ENCODE peak calls at places on chromosomes 4 and X, in ten cellular contexts. B is HCT116, I is B cell, K is Calu3, T is endothelial cell, Y is PC-3, D is left lung, N is GM10248, F is pancreas, S is breast epithelium. V is an unnamed sample.

GRCh38 chr4:71184195-71184781 is 154.5 kb upstream of the SLC4A4 start:
- DNase-seq in F (no peak), N (peak), Y (peak), I (peak), T (peak), D (no peak), S (no peak), B (peak), K (peak), V (peak)

GRCh38 chrX:41377624-41378023 is 43.7 kb downstream of the DDX3X start:
- DNase-seq in T (no peak), S (no peak), Y (no peak), F (no peak), K (no peak), D (no peak), I (no peak), B (no peak), N (peak), V (no peak)

GRCh38 chr4:185357220-185357619 is 38.5 kb downstream of the LRP2BP start:
- DNase-seq in F (no peak), Y (no peak), T (no peak), K (no peak), D (no peak), N (no peak), I (no peak), B (no peak), S (no peak), V (no peak)

GRCh38 chrX:24506082-24506481 is 41.0 kb downstream of the PDK3 start:
- DNase-seq in I (no peak), K (no peak), F (no peak), S (no peak), T (no peak), D (no peak), B (no peak), N (no peak), Y (peak), V (no peak)

GRCh38 chr4:69489856-69490255 is 5.8 kb downstream of the UGT2B4 start:
- DNase-seq in T (no peak), S (no peak), I (no peak), Y (no peak), K (no peak), N (no peak), D (no peak), F (no peak), B (no peak), V (no peak)

GRCh38 chrX:120015145-120016067 is 62.1 kb downstream of the RHOXF2B start:
- DNase-seq in K (peak), D (no peak), S (no peak), N (no peak), T (peak), I (peak), Y (no peak), B (no peak), F (peak), V (no peak)

GRCh38 chr4:475962-476361 is 23.0 kb downstream of the ZNF721 start:
- DNase-seq in B (no peak), S (no peak), T (no peak), I (no peak), N (no peak), Y (no peak), F (no peak), K (no peak), D (no peak), V (no peak)

GRCh38 chr4:165489786-165490185 is 111.0 kb downstream of the CPE start:
- DNase-seq in B (no peak), F (no peak), S (no peak), T (no peak), I (no peak), D (no peak), Y (no peak), N (no peak), K (no peak), V (no peak)

GRCh38 chr4:127509155-127509554 is 123.6 kb upstream of the INTU start:
- DNase-seq in K (no peak), D (no peak), Y (no peak), B (no peak), F (no peak), T (no peak), I (no peak), S (no peak), N (no peak), V (no peak)

GRCh38 chr4:8200302-8200975 is 1.3 kb downstream of the SH3TC1 start:
- DNase-seq in K (no peak), N (peak), T (no peak), D (peak), I (peak), F (no peak), B (no peak), S (peak), Y (no peak), V (no peak)

GRCh38 chr4:87419578-87420249 is 2.7 kb upstream of the NUDT9 start:
- DNase-seq in N (no peak), D (no peak), K (no peak), B (no peak), T (no peak), F (no peak), I (no peak), Y (peak), S (no peak), V (peak)

GRCh38 chrX:7071390-7071789 is 76.1 kb upstream of the STS start:
- DNase-seq in S (no peak), D (no peak), B (no peak), K (no peak), F (no peak), I (no peak), Y (no peak), N (no peak), T (no peak), V (no peak)

GRCh38 chr4:7788193-7788592 is 151.5 kb downstream of the AFAP1 start:
- DNase-seq in K (no peak), B (no peak), Y (no peak), F (no peak), D (no peak), I (no peak), S (no peak), N (no peak), T (no peak), V (no peak)

GRCh38 chr4:21962691-21963090 is 14.1 kb upstream of the KCNIP4 start:
- DNase-seq in T (no peak), B (no peak), I (no peak), K (no peak), F (no peak), N (no peak), Y (no peak), D (no peak), S (no peak), V (no peak)

GRCh38 chr4:53640576-53641459 is 49.5 kb upstream of the LNX1 start:
- DNase-seq in N (peak), Y (no peak), T (no peak), K (peak), I (no peak), F (peak), B (no peak), D (peak), S (no peak), V (no peak)

GRCh38 chrX:134880866-134881265 is 109.9 kb upstream of the SMIM10 start:
- DNase-seq in K (no peak), B (no peak), Y (no peak), S (no peak), T (no peak), F (no peak), I (no peak), D (no peak), N (no peak), V (no peak)

GRCh38 chr4:158758142-158758541 is 10.7 kb upstream of the FNIP2 start:
- DNase-seq in F (no peak), T (no peak), S (no peak), B (no peak), N (no peak), Y (no peak), I (no peak), D (no peak), K (no peak), V (no peak)

GRCh38 chrX:153306527-153307115 is 14.9 kb downstream of the PNMA6F start:
- DNase-seq in I (no peak), F (no peak), K (no peak), S (no peak), D (no peak), Y (no peak), B (no peak), N (no peak), T (no peak), V (no peak)

GRCh38 chr4:149264093-149264733 is 551.4 kb downstream of the IQCM start:
- DNase-seq in I (no peak), K (peak), T (peak), N (peak), F (no peak), S (no peak), D (no peak), B (peak), Y (peak), V (peak)

GRCh38 chrX:107712231-107713204 is 63.1 kb downstream of the TSC22D3 start:
- DNase-seq in B (no peak), N (no peak), F (no peak), K (no peak), D (no peak), T (no peak), Y (no peak), I (peak), S (no peak), V (no peak)

GRCh38 chrX:107713205-107714195 is 62.1 kb downstream of the TSC22D3 start:
- DNase-seq in D (no peak), I (no peak), T (no peak), Y (no peak), N (no peak), B (no peak), F (no peak), S (no peak), K (no peak), V (no peak)

GRCh38 chrX:107715331-107716044 is 60.1 kb downstream of the TSC22D3 start:
- DNase-seq in Y (no peak), S (no peak), B (no peak), F (no peak), T (no peak), K (no peak), N (no peak), D (no peak), I (no peak), V (no peak)

GRCh38 chrX:107716045-107716684 is 59.4 kb downstream of the TSC22D3 start:
- DNase-seq in B (no peak), T (peak), S (no peak), D (peak), K (no peak), I (peak), N (peak), Y (peak), F (peak), V (no peak)

DNA sequence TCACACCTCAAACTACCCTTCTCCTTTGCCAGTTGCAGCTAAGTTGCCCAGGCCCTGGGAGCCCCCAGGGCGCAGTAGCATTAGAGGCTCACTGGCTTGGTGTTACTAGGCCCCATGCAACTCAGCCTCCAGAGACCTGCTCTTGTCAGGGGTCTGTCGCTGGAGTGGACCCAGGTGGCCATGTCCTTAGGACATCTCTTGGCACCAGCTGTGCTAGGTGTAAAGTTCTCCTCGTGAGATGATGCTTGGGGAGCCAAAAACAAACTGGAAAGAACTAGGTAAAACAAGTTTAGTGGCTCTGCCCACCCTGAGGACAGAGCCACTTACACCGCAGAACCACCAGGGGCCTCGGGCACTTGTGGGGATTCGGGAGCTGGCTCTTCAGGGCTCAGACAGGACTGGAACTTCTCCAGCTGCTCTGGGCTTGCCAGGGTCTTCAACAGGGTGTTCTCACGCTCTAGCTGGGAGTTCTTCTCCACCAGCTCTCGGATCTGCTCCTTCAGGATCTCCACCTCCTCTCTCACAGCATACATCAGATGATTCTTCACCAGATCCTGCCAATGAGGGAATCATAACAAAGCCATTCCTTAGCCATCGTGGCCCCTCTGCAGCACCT is 61.3 kb downstream of the TSC22D3 start:
- DNase-seq in K (no peak), Y (no peak), D (no peak), N (no peak), F (no peak), B (no peak), T (no peak), I (peak), S (no peak), V (no peak)
- TF ChIP-seq CTCF in K (no peak), Y (peak), D (no peak), N (no peak), F (no peak), B (no peak), T (no peak), I (no peak), S (peak), V (no peak)

DNA sequence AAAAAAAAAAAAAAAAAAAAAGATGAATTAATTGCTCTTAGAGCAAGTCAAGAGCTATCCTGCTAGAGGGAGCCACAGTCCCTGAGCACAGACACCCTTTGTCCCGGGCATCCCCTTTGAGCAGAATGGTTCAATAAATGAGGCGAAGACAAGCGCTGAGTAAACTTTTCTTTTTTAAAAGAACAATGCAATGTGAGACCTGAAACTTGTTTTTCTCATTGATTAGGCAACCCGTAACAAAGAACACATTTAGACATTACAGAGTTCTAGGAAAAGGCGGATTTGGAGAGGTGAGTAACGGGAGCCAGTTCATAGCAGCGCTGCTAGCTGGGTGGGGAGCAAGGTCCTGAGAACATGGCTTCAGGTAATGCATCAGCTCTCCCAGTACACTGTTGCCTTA is 46.1 kb downstream of the GRK4 start:
- DNase-seq in D (no peak), I (no peak), F (no peak), Y (no peak), K (peak), T (no peak), B (peak), N (peak), S (no peak), V (no peak)
- TF ChIP-seq CTCF in D (no peak), I (peak), F (no peak), Y (peak), K (no peak), T (no peak), B (peak), N (peak), S (no peak), V (peak)

DNA sequence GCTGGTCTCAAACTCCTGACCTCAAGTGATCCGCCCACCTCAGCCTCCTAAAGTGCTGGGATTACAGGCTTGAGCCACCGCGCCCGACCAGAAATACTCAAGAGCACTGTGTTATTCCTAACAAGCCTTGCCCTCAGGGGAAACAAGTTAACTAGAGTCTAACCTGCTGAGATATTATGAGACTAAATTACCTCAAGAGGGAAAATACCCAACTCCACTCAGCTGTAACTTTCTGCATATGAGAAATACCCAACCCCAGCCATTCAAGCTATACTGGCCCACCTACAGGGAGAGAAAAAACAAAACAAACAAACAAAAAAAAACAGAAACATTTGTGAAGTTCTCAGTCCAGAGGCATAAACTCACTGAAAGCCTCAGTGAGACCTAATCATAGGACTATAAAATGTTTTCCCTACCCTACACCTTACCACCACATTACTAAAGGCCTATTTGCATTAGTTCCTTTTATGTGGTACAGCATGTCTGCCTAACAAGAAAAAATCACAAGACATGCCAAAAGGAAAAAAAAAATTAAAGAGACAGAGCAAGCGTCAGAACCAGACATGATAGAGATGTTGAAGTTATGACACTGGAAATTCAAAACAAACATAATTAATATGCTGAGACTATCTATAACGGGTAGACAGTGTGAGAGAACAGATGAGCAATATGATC is 876.0 kb downstream of the FSTL5 start:
- DNase-seq in K (no peak), I (no peak), D (no peak), N (peak), B (no peak), S (no peak), F (no peak), Y (no peak), T (no peak), V (no peak)
- TF ChIP-seq CTCF in K (no peak), I (no peak), D (no peak), N (no peak), B (no peak), S (no peak), F (no peak), Y (no peak), T (no peak), V (no peak)

GRCh38 chr4:162126754-162127153 is 37.0 kb downstream of the FSTL5 start:
- DNase-seq in F (no peak), S (no peak), N (no peak), I (no peak), Y (no peak), B (no peak), K (no peak), T (no peak), D (no peak), V (no peak)
- TF ChIP-seq CTCF in F (no peak), S (no peak), N (no peak), I (no peak), Y (no peak), B (no peak), K (no peak), T (no peak), D (no peak), V (no peak)

DNA sequence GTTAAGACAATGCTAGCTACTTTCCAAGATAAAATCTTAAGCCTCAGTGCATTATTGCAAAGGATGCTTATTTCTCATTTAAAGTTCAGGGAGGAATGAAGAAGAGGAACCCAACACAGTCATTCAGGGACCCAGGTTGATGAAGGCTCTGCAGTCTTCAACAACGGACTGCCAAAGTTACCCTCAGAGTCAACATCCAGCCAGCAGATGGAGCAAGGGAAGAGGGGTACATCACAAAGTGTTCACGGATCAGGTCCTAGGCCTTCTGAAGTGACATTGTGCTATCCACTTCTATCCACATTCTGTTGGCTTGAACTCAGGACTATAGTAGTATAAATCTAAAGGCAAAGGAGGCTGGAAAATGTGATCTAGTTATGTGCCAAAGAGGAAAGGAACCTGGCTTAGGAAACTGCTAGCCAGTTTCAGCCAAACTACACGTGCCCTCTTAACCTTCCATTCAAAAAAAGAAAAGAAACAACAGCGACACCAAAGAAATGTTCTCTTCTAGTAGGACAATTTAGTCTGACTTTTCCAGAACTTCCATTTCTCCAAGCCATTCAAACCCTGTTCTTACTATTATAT is 28.8 kb downstream of the NKX6-1 start:
- DNase-seq in Y (no peak), K (peak), T (peak), D (no peak), F (no peak), N (no peak), S (no peak), I (no peak), B (no peak), V (no peak)
- TF ChIP-seq CTCF in Y (peak), K (no peak), T (no peak), D (no peak), F (no peak), N (no peak), S (no peak), I (no peak), B (peak), V (no peak)

GRCh38 chrX:38666909-38667308 is 105.6 kb downstream of the TSPAN7 start:
- DNase-seq in F (no peak), K (no peak), B (no peak), S (no peak), N (no peak), D (no peak), I (no peak), T (no peak), Y (no peak), V (no peak)

GRCh38 chrX:38660395-38661179 is 99.2 kb downstream of the TSPAN7 start:
- DNase-seq in T (no peak), B (no peak), K (no peak), D (no peak), N (no peak), I (no peak), F (no peak), Y (no peak), S (no peak), V (no peak)

GRCh38 chrX:38662640-38663039 is 101.3 kb downstream of the TSPAN7 start:
- DNase-seq in B (no peak), S (no peak), D (no peak), I (no peak), K (no peak), F (no peak), Y (no peak), N (no peak), T (no peak), V (no peak)

GRCh38 chrX:38661561-38661960 is 100.2 kb downstream of the TSPAN7 start:
- DNase-seq in I (no peak), D (no peak), K (no peak), N (no peak), B (no peak), S (no peak), T (no peak), Y (no peak), F (no peak), V (no peak)

DNA sequence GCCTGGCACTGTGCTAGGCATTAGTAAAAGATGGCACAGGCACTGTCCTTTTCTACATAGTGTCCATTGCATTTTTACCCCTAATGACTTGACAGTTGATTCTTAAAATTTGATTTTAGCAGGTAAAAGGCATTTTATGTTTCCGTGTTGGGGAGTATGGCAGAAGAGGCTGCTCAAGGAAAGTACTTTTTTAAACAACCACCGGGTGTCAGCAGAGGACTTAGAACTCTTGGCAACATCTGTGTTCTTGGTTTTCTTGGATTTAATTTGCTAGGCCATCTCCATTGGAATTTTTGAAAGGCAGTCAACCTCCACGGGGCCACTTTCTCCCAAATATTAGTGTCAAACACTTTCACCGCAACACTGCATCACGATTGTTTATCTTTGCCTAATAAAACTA is 102.9 kb downstream of the TSPAN7 start:
- DNase-seq in F (no peak), Y (peak), B (peak), N (no peak), T (peak), S (no peak), K (peak), D (no peak), I (no peak), V (peak)
- TF ChIP-seq CTCF in F (peak), Y (peak), B (no peak), N (peak), T (no peak), S (no peak), K (no peak), D (peak), I (peak), V (peak)

GRCh38 chr4:10736895-10737294 is 52.3 kb upstream of the CLNK start:
- DNase-seq in F (no peak), N (no peak), T (no peak), B (no peak), Y (no peak), S (no peak), K (no peak), I (no peak), D (no peak), V (no peak)
- TF ChIP-seq CTCF in F (no peak), N (no peak), T (no peak), B (no peak), Y (no peak), S (no peak), K (no peak), I (no peak), D (no peak), V (no peak)